ENCODE peak calls at places on chromosomes 2 and 18, in four cellular contexts. One of them, this sample, is unnamed. For H3K9me3, the result is how much of the 10 kb centered on the place peaks cover.

GRCh38 chr18:44198296-44199284 is 482.1 kb upstream of the SETBP1 start:
- DNase-seq in HepG2: no peak
- DNase-seq in GM12878: no peak
- DNase-seq in H1: no peak
- DNase-seq in this sample: no peak

GRCh38 chr2:100993294-100993693 is 8.8 kb upstream of the RPL31 start:
- DNase-seq in GM12878: no peak
- DNase-seq in HepG2: no peak
- DNase-seq in H1: no peak
- DNase-seq in this sample: no peak

GRCh38 chr18:51070545-51070944 is 40.5 kb downstream of the SMAD4 start:
- DNase-seq in HepG2: no peak
- DNase-seq in H1: no peak
- DNase-seq in GM12878: no peak
- DNase-seq in this sample: no peak

GRCh38 chr2:114442545-114442944 is at the start of gene DPP10:
- DNase-seq in HepG2: peak
- DNase-seq in H1: peak
- DNase-seq in GM12878: no peak
- DNase-seq in this sample: peak

GRCh38 chr2:98825043-98825350 is 94.1 kb upstream of the MGAT4A start:
- DNase-seq in H1: no peak
- DNase-seq in GM12878: no peak
- DNase-seq in HepG2: no peak
- DNase-seq in this sample: no peak

GRCh38 chr2:58920001-58920400 is 678.9 kb upstream of the FANCL start:
- DNase-seq in GM12878: no peak
- DNase-seq in HepG2: no peak
- DNase-seq in H1: no peak
- DNase-seq in this sample: no peak

GRCh38 chr2:2405780-2406179 is 74.7 kb upstream of the MYT1L start:
- DNase-seq in HepG2: no peak
- DNase-seq in GM12878: no peak
- DNase-seq in H1: no peak
- DNase-seq in this sample: no peak

GRCh38 chr2:238640486-238640885 is 207.4 kb upstream of the TWIST2 start:
- DNase-seq in GM12878: no peak
- DNase-seq in H1: peak
- DNase-seq in HepG2: no peak
- DNase-seq in this sample: no peak

GRCh38 chr2:120619579-120619978 is 116.1 kb upstream of the GLI2 start:
- DNase-seq in H1: no peak
- DNase-seq in GM12878: no peak
- DNase-seq in HepG2: peak
- DNase-seq in this sample: no peak

GRCh38 chr18:51568151-51568550 is 370.7 kb upstream of the MEX3C start:
- DNase-seq in GM12878: no peak
- DNase-seq in H1: no peak
- DNase-seq in HepG2: no peak
- DNase-seq in this sample: no peak

GRCh38 chr18:69617888-69618287 is 217.2 kb downstream of the DOK6 start:
- DNase-seq in GM12878: no peak
- DNase-seq in H1: no peak
- DNase-seq in HepG2: no peak
- DNase-seq in this sample: no peak

GRCh38 chr2:217434183-217434620 is 568.6 kb downstream of the TNS1 start:
- DNase-seq in GM12878: peak
- DNase-seq in HepG2: peak
- DNase-seq in H1: peak
- DNase-seq in this sample: peak

GRCh38 chr2:177397501-177398289 is 5.1 kb downstream of the AGPS start:
- DNase-seq in H1: no peak
- DNase-seq in HepG2: peak
- DNase-seq in GM12878: no peak
- DNase-seq in this sample: no peak

GRCh38 chr2:232341739-232342126 is 36.8 kb upstream of the ALPP start:
- DNase-seq in H1: peak
- DNase-seq in HepG2: no peak
- DNase-seq in GM12878: no peak
- DNase-seq in this sample: no peak

GRCh38 chr2:166716968-166717367 is 171.3 kb upstream of the XIRP2 start:
- DNase-seq in H1: no peak
- DNase-seq in GM12878: no peak
- DNase-seq in HepG2: no peak
- DNase-seq in this sample: no peak

GRCh38 chr2:191957996-191958860 is 111.3 kb upstream of the CAVIN2 start:
- DNase-seq in GM12878: no peak
- DNase-seq in H1: no peak
- DNase-seq in HepG2: no peak
- DNase-seq in this sample: no peak

GRCh38 chr18:59814872-59815271 is 84.9 kb upstream of the PMAIP1 start:
- DNase-seq in GM12878: no peak
- DNase-seq in HepG2: no peak
- DNase-seq in H1: no peak
- DNase-seq in this sample: no peak

GRCh38 chr2:98727369-98727749 is 3.6 kb downstream of the MGAT4A start:
- DNase-seq in HepG2: no peak
- DNase-seq in GM12878: no peak
- DNase-seq in H1: no peak
- DNase-seq in this sample: no peak

GRCh38 chr2:76311713-76312112 is 601.0 kb upstream of the GCFC2 start:
- DNase-seq in GM12878: no peak
- DNase-seq in H1: no peak
- DNase-seq in HepG2: no peak
- DNase-seq in this sample: no peak
- H3K9me3 ChIP-seq in GM12878: under half
- H3K9me3 ChIP-seq in H1: under half
- H3K9me3 ChIP-seq in HepG2: under half
- H3K9me3 ChIP-seq in this sample: under half

GRCh38 chr18:79962835-79963657 is 1.4 kb upstream of the HSBP1L1 start:
- DNase-seq in HepG2: no peak
- DNase-seq in H1: no peak
- DNase-seq in GM12878: peak
- DNase-seq in this sample: no peak

GRCh38 chr18:79964330-79965118 is at the start of gene HSBP1L1:
- DNase-seq in H1: peak
- DNase-seq in GM12878: no peak
- DNase-seq in HepG2: peak
- DNase-seq in this sample: no peak

GRCh38 chr18:79965119-79965902 is 868 bp downstream of the HSBP1L1 start:
- DNase-seq in HepG2: peak
- DNase-seq in GM12878: no peak
- DNase-seq in H1: peak
- DNase-seq in this sample: no peak

GRCh38 chr18:79962311-79962710 is 2.1 kb upstream of the HSBP1L1 start:
- DNase-seq in GM12878: no peak
- DNase-seq in H1: no peak
- DNase-seq in HepG2: no peak
- DNase-seq in this sample: no peak

DNA sequence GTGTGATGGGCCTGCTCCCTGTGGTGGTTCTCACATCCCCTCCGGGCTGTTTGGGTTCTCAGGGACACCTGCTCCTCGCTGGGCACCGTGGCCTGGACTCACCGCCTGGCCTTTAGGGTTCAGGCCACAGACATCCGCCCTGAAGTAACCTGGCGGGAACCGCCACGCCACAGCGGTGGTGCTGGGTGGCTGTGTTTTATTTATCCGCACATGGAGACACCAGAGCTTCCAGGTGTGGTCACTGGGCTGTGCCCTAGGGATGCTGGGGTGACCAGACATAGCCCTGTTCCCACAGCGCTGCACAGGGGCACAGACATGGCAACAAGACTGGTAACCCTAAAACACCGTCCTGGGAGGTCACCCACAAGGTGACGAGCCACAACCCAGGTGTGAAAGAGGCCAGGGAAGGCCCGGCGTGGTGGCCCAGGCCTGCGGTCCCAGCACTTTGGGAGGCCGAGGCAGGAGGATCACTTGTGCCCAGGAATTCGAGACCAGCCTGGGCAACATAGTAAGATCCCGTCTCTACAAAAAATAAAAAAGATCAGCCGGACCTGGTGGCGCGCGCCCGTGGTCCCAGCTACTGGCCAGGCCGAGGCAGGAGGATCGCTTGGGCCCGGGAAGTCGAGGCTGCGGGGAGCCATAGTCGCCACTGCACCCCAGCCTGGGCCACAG is 649 bp upstream of the HSBP1L1 start:
- DNase-seq in HepG2: no peak
- DNase-seq in GM12878: no peak
- DNase-seq in H1: no peak
- DNase-seq in this sample: no peak
- TF ChIP-seq YY1 in HepG2: no peak
- TF ChIP-seq YY1 in GM12878: no peak
- TF ChIP-seq YY1 in H1: no peak
- TF ChIP-seq YY1 in this sample: no peak

GRCh38 chr2:110105608-110106467 is 9.8 kb downstream of the MALL start:
- DNase-seq in GM12878: no peak
- DNase-seq in HepG2: peak
- DNase-seq in H1: peak
- DNase-seq in this sample: no peak
- TF ChIP-seq SUZ12 in GM12878: no peak
- TF ChIP-seq SUZ12 in HepG2: no peak
- TF ChIP-seq SUZ12 in H1: no peak
- TF ChIP-seq SUZ12 in this sample: no peak

GRCh38 chr2:62071760-62072680 is 123.9 kb upstream of the B3GNT2 start:
- DNase-seq in HepG2: no peak
- DNase-seq in GM12878: no peak
- DNase-seq in H1: no peak
- DNase-seq in this sample: no peak
- H3K9me3 ChIP-seq in HepG2: under half
- H3K9me3 ChIP-seq in GM12878: under half
- H3K9me3 ChIP-seq in H1: under half
- H3K9me3 ChIP-seq in this sample: under half

This sample was measured in NT2/D1.